ENCODE peak calls at places on chromosome 5, in eight cellular contexts. One of them, this sample, is unnamed.
A peak's percentile ranks its signal among the peaks of the same experiment; 100 is the strongest.

GRCh38 chr5:40680741-40681350 is 1.1 kb downstream of the PTGER4 start:
- DNase-seq in SJSA1: no peak
- DNase-seq in NB4: peak; percentile 55
- DNase-seq in right cardiac atrium: peak; percentile 62
- DNase-seq in dorsolateral prefrontal cortex: no peak
- DNase-seq in pancreas: no peak
- DNase-seq in PC-3: no peak
- DNase-seq in adipocyte: no peak
- DNase-seq in this sample: peak; percentile 23

GRCh38 chr5:171152382-171152781 is 156.7 kb upstream of the TLX3 start:
- DNase-seq in SJSA1: peak; percentile 20
- DNase-seq in NB4: peak; percentile 11
- DNase-seq in right cardiac atrium: no peak
- DNase-seq in dorsolateral prefrontal cortex: no peak
- DNase-seq in pancreas: no peak
- DNase-seq in PC-3: peak; percentile 76
- DNase-seq in adipocyte: peak; percentile 37
- DNase-seq in this sample: no peak

GRCh38 chr5:124754206-124754927 is 7.9 kb upstream of the ZNF608 start:
- DNase-seq in SJSA1: no peak
- DNase-seq in NB4: no peak
- DNase-seq in right cardiac atrium: no peak
- DNase-seq in dorsolateral prefrontal cortex: no peak
- DNase-seq in pancreas: no peak
- DNase-seq in PC-3: no peak
- DNase-seq in adipocyte: no peak
- DNase-seq in this sample: no peak

GRCh38 chr5:45454114-45454513 is 242.1 kb downstream of the HCN1 start:
- DNase-seq in SJSA1: no peak
- DNase-seq in NB4: peak; percentile 25
- DNase-seq in right cardiac atrium: no peak
- DNase-seq in dorsolateral prefrontal cortex: no peak
- DNase-seq in pancreas: no peak
- DNase-seq in PC-3: peak; percentile 61
- DNase-seq in adipocyte: peak; percentile 1
- DNase-seq in this sample: no peak

GRCh38 chr5:106380736-106381135 is 1290.0 kb downstream of the EFNA5 start:
- DNase-seq in SJSA1: no peak
- DNase-seq in NB4: no peak
- DNase-seq in right cardiac atrium: no peak
- DNase-seq in dorsolateral prefrontal cortex: no peak
- DNase-seq in pancreas: no peak
- DNase-seq in PC-3: peak; percentile 46
- DNase-seq in adipocyte: peak; percentile 41
- DNase-seq in this sample: no peak

GRCh38 chr5:53133020-53133419 is 23.5 kb upstream of the MOCS2 start:
- DNase-seq in SJSA1: no peak
- DNase-seq in NB4: no peak
- DNase-seq in right cardiac atrium: no peak
- DNase-seq in dorsolateral prefrontal cortex: no peak
- DNase-seq in pancreas: no peak
- DNase-seq in PC-3: no peak
- DNase-seq in adipocyte: no peak
- DNase-seq in this sample: no peak

GRCh38 chr5:146016764-146017484 is 80.5 kb downstream of the SH3RF2 start:
- DNase-seq in SJSA1: no peak
- DNase-seq in NB4: no peak
- DNase-seq in right cardiac atrium: no peak
- DNase-seq in dorsolateral prefrontal cortex: no peak
- DNase-seq in pancreas: no peak
- DNase-seq in PC-3: no peak
- DNase-seq in adipocyte: no peak
- DNase-seq in this sample: no peak

GRCh38 chr5:147857302-147858129 is 21.0 kb upstream of the SCGB3A2 start:
- DNase-seq in SJSA1: peak; percentile 61
- DNase-seq in NB4: peak; percentile 56
- DNase-seq in right cardiac atrium: no peak
- DNase-seq in dorsolateral prefrontal cortex: peak; percentile 25
- DNase-seq in pancreas: no peak
- DNase-seq in PC-3: peak; percentile 95
- DNase-seq in adipocyte: peak; percentile 84
- DNase-seq in this sample: no peak

GRCh38 chr5:10668697-10669096 is 92.3 kb downstream of the DAP start:
- DNase-seq in SJSA1: no peak
- DNase-seq in NB4: no peak
- DNase-seq in right cardiac atrium: no peak
- DNase-seq in dorsolateral prefrontal cortex: no peak
- DNase-seq in pancreas: no peak
- DNase-seq in PC-3: peak; percentile 75
- DNase-seq in adipocyte: no peak
- DNase-seq in this sample: no peak

GRCh38 chr5:177100714-177101121 is 14.0 kb downstream of the FGFR4 start:
- DNase-seq in SJSA1: no peak
- DNase-seq in NB4: no peak
- DNase-seq in right cardiac atrium: peak; percentile 14
- DNase-seq in dorsolateral prefrontal cortex: no peak
- DNase-seq in pancreas: no peak
- DNase-seq in PC-3: peak; percentile 52
- DNase-seq in adipocyte: no peak
- DNase-seq in this sample: no peak

GRCh38 chr5:41193462-41194166 is 19.7 kb downstream of the C6 start:
- DNase-seq in SJSA1: no peak
- DNase-seq in NB4: no peak
- DNase-seq in right cardiac atrium: peak; percentile 99
- DNase-seq in dorsolateral prefrontal cortex: no peak
- DNase-seq in pancreas: peak; percentile 98
- DNase-seq in PC-3: peak; percentile 87
- DNase-seq in adipocyte: peak; percentile 92
- DNase-seq in this sample: peak; percentile 97

GRCh38 chr5:44665101-44665701 is 143.5 kb upstream of the MRPS30 start:
- DNase-seq in SJSA1: no peak
- DNase-seq in NB4: no peak
- DNase-seq in right cardiac atrium: no peak
- DNase-seq in dorsolateral prefrontal cortex: no peak
- DNase-seq in pancreas: peak; percentile 57
- DNase-seq in PC-3: peak; percentile 63
- DNase-seq in adipocyte: no peak
- DNase-seq in this sample: peak; percentile 50

GRCh38 chr5:36214434-36214833 is 27.3 kb downstream of the NADK2 start:
- DNase-seq in SJSA1: no peak
- DNase-seq in NB4: no peak
- DNase-seq in right cardiac atrium: no peak
- DNase-seq in dorsolateral prefrontal cortex: no peak
- DNase-seq in pancreas: no peak
- DNase-seq in PC-3: peak; percentile 8
- DNase-seq in adipocyte: no peak
- DNase-seq in this sample: no peak

GRCh38 chr5:38404236-38404635 is 145.9 kb downstream of the EGFLAM start:
- DNase-seq in SJSA1: no peak
- DNase-seq in NB4: no peak
- DNase-seq in right cardiac atrium: no peak
- DNase-seq in dorsolateral prefrontal cortex: no peak
- DNase-seq in pancreas: no peak
- DNase-seq in PC-3: no peak
- DNase-seq in adipocyte: no peak
- DNase-seq in this sample: no peak

GRCh38 chr5:128395073-128395472 is 143.0 kb downstream of the FBN2 start:
- DNase-seq in SJSA1: no peak
- DNase-seq in NB4: no peak
- DNase-seq in right cardiac atrium: no peak
- DNase-seq in dorsolateral prefrontal cortex: no peak
- DNase-seq in pancreas: no peak
- DNase-seq in PC-3: no peak
- DNase-seq in adipocyte: no peak
- DNase-seq in this sample: no peak

GRCh38 chr5:79512692-79513518 is 1.0 kb downstream of the HOMER1 start:
- DNase-seq in SJSA1: peak; percentile 41
- DNase-seq in NB4: peak; percentile 30
- DNase-seq in right cardiac atrium: no peak
- DNase-seq in dorsolateral prefrontal cortex: no peak
- DNase-seq in pancreas: no peak
- DNase-seq in PC-3: peak; percentile 35
- DNase-seq in adipocyte: peak; percentile 68
- DNase-seq in this sample: no peak

GRCh38 chr5:110896901-110897300 is 158.1 kb downstream of the SLC25A46 start:
- DNase-seq in SJSA1: no peak
- DNase-seq in NB4: no peak
- DNase-seq in right cardiac atrium: no peak
- DNase-seq in dorsolateral prefrontal cortex: no peak
- DNase-seq in pancreas: no peak
- DNase-seq in PC-3: no peak
- DNase-seq in adipocyte: peak; percentile 85
- DNase-seq in this sample: no peak

GRCh38 chr5:179801304-179802206 is 5.1 kb downstream of the MGAT4B start:
- DNase-seq in SJSA1: no peak
- DNase-seq in NB4: peak; percentile 64
- DNase-seq in right cardiac atrium: peak; percentile 91
- DNase-seq in dorsolateral prefrontal cortex: peak; percentile 59
- DNase-seq in pancreas: peak; percentile 92
- DNase-seq in PC-3: no peak
- DNase-seq in adipocyte: peak; percentile 47
- DNase-seq in this sample: peak; percentile 81

GRCh38 chr5:141338538-141339306 is at the start of gene PCDHGA2:
- DNase-seq in SJSA1: no peak
- DNase-seq in NB4: no peak
- DNase-seq in right cardiac atrium: peak; percentile 59
- DNase-seq in dorsolateral prefrontal cortex: no peak
- DNase-seq in pancreas: no peak
- DNase-seq in PC-3: peak; percentile 12
- DNase-seq in adipocyte: peak; percentile 29
- DNase-seq in this sample: no peak

GRCh38 chr5:141343242-141343952 is at the start of gene PCDHGA3:
- DNase-seq in SJSA1: no peak
- DNase-seq in NB4: peak; percentile 50
- DNase-seq in right cardiac atrium: no peak
- DNase-seq in dorsolateral prefrontal cortex: no peak
- DNase-seq in pancreas: no peak
- DNase-seq in PC-3: no peak
- DNase-seq in adipocyte: peak; percentile 24
- DNase-seq in this sample: no peak

GRCh38 chr5:141345327-141345726 is 1.7 kb downstream of the PCDHGA3 start:
- DNase-seq in SJSA1: no peak
- DNase-seq in NB4: no peak
- DNase-seq in right cardiac atrium: no peak
- DNase-seq in dorsolateral prefrontal cortex: no peak
- DNase-seq in pancreas: no peak
- DNase-seq in PC-3: no peak
- DNase-seq in adipocyte: no peak
- DNase-seq in this sample: no peak

GRCh38 chr5:141342773-141343172 is 856 bp upstream of the PCDHGA3 start:
- DNase-seq in SJSA1: no peak
- DNase-seq in NB4: no peak
- DNase-seq in right cardiac atrium: no peak
- DNase-seq in dorsolateral prefrontal cortex: no peak
- DNase-seq in pancreas: no peak
- DNase-seq in PC-3: no peak
- DNase-seq in adipocyte: no peak
- DNase-seq in this sample: no peak

GRCh38 chr5:141343953-141344463 is 379 bp downstream of the PCDHGA3 start:
- DNase-seq in SJSA1: no peak
- DNase-seq in NB4: no peak
- DNase-seq in right cardiac atrium: no peak
- DNase-seq in dorsolateral prefrontal cortex: no peak
- DNase-seq in pancreas: no peak
- DNase-seq in PC-3: no peak
- DNase-seq in adipocyte: no peak
- DNase-seq in this sample: no peak
- H3K4me3 ChIP-seq in SJSA1: no peak overlapping the region
- H3K4me3 ChIP-seq in NB4: no peak overlapping the region
- H3K4me3 ChIP-seq in right cardiac atrium: peak overlapping the region; percentile 42
- H3K4me3 ChIP-seq in dorsolateral prefrontal cortex: peak overlapping the region; percentile 23
- H3K4me3 ChIP-seq in pancreas: no peak overlapping the region
- H3K4me3 ChIP-seq in PC-3: no peak overlapping the region
- H3K4me3 ChIP-seq in adipocyte: peak overlapping the region; percentile 79
- H3K4me3 ChIP-seq in this sample: peak overlapping the region; percentile 56

GRCh38 chr5:169584998-169585451 is 1.5 kb downstream of the SPDL1 start:
- DNase-seq in SJSA1: peak; percentile 54
- DNase-seq in NB4: no peak
- DNase-seq in right cardiac atrium: no peak
- DNase-seq in dorsolateral prefrontal cortex: no peak
- DNase-seq in pancreas: no peak
- DNase-seq in PC-3: no peak
- DNase-seq in adipocyte: no peak
- DNase-seq in this sample: no peak
- H3K4me3 ChIP-seq in SJSA1: peak overlapping the region; percentile 68
- H3K4me3 ChIP-seq in NB4: peak overlapping the region; percentile 48
- H3K4me3 ChIP-seq in right cardiac atrium: no peak overlapping the region
- H3K4me3 ChIP-seq in dorsolateral prefrontal cortex: no peak overlapping the region
- H3K4me3 ChIP-seq in pancreas: no peak overlapping the region
- H3K4me3 ChIP-seq in PC-3: peak overlapping the region; percentile 88
- H3K4me3 ChIP-seq in adipocyte: peak overlapping the region; percentile 89
- H3K4me3 ChIP-seq in this sample: peak overlapping the region; percentile 86

DNA sequence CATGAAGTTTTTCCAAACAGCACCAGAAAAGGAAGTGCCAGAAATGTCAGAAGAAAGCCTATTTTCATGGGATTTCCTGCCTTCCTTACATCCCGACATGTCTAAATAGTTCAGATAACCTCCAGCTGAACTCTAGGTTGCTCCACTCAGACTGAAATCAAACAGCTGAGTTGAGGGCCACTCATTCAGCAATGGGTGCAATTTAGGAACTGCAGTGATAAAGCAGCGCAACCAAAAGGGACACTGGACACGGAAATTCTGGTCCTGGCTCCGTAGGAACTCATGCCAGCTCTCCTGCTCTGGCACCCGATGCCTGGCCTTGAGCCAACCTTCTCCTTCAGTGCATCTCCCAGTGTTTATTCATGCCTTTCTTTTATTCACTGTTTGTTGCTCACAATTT is 127.1 kb downstream of the PDE4D start:
- DNase-seq in SJSA1: no peak
- DNase-seq in NB4: no peak
- DNase-seq in right cardiac atrium: peak; percentile 50
- DNase-seq in dorsolateral prefrontal cortex: no peak
- DNase-seq in pancreas: peak; percentile 43
- DNase-seq in PC-3: no peak
- DNase-seq in adipocyte: no peak
- DNase-seq in this sample: no peak
- H3K4me3 ChIP-seq in SJSA1: no peak overlapping the region
- H3K4me3 ChIP-seq in NB4: no peak overlapping the region
- H3K4me3 ChIP-seq in right cardiac atrium: peak overlapping the region; percentile 18
- H3K4me3 ChIP-seq in dorsolateral prefrontal cortex: peak overlapping the region; percentile 11
- H3K4me3 ChIP-seq in pancreas: no peak overlapping the region
- H3K4me3 ChIP-seq in PC-3: peak overlapping the region; percentile 81
- H3K4me3 ChIP-seq in adipocyte: no peak overlapping the region
- H3K4me3 ChIP-seq in this sample: peak overlapping the region; percentile 74

DNA sequence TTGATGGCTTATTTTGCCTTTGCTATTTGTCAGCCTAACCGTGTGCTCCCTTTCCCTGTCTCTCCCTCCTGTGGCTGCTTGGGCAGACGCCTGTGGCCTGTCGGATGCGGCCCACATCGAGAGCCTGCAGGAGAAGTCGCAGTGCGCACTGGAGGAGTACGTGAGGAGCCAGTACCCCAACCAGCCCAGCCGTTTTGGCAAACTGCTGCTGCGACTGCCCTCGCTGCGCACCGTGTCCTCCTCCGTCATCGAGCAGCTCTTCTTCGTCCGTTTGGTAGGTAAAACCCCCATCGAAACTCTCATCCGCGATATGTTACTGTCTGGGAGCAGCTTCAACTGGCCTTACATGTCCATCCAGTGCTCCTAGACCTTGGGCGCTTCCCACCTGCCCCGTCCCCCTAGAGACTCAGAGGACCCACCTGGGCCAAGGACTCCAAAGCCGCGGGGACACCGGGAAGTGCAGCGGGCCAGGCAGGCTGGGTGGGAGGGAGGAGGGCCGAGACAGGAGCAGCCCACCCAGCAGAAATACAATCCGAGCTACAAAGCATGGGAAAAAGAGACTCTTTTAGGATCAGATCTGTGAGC is 10.5 kb downstream of the NR2F1 start:
- DNase-seq in SJSA1: no peak
- DNase-seq in NB4: no peak
- DNase-seq in right cardiac atrium: no peak
- DNase-seq in dorsolateral prefrontal cortex: no peak
- DNase-seq in pancreas: no peak
- DNase-seq in PC-3: no peak
- DNase-seq in adipocyte: no peak
- DNase-seq in this sample: no peak
- H3K4me3 ChIP-seq in SJSA1: no peak overlapping the region
- H3K4me3 ChIP-seq in NB4: no peak overlapping the region
- H3K4me3 ChIP-seq in right cardiac atrium: no peak overlapping the region
- H3K4me3 ChIP-seq in dorsolateral prefrontal cortex: peak overlapping the region; percentile 24
- H3K4me3 ChIP-seq in pancreas: no peak overlapping the region
- H3K4me3 ChIP-seq in PC-3: no peak overlapping the region
- H3K4me3 ChIP-seq in adipocyte: no peak overlapping the region
- H3K4me3 ChIP-seq in this sample: no peak overlapping the region